ENCODE peak calls at places on chromosomes 3 and 15, in four cellular contexts. One of them, this sample, is unnamed.

GRCh38 chr15:74663303-74664027 is 32.4 kb downstream of the EDC3 start:
- DNase-seq in HFF-Myc: no peak
- DNase-seq in T follicular helper cell: no peak
- DNase-seq in left ventricle myocardium superior: no peak
- DNase-seq in this sample: no peak

GRCh38 chr3:59442056-59442455 is 392.2 kb upstream of the CFAP20DC start:
- DNase-seq in HFF-Myc: no peak
- DNase-seq in T follicular helper cell: no peak
- DNase-seq in left ventricle myocardium superior: no peak
- DNase-seq in this sample: no peak

GRCh38 chr3:155404486-155404885 is 111.0 kb upstream of the STRIT1 start:
- DNase-seq in HFF-Myc: no peak
- DNase-seq in T follicular helper cell: no peak
- DNase-seq in left ventricle myocardium superior: no peak
- DNase-seq in this sample: no peak

GRCh38 chr3:111967651-111968274 is 11.1 kb upstream of the ABHD10 start:
- DNase-seq in HFF-Myc: peak
- DNase-seq in T follicular helper cell: peak
- DNase-seq in left ventricle myocardium superior: peak
- DNase-seq in this sample: peak

GRCh38 chr3:105430460-105430859 is 63.8 kb downstream of the ALCAM start:
- DNase-seq in HFF-Myc: no peak
- DNase-seq in T follicular helper cell: no peak
- DNase-seq in left ventricle myocardium superior: no peak
- DNase-seq in this sample: no peak

GRCh38 chr3:125651246-125651645 is 55.9 kb upstream of the OSBPL11 start:
- DNase-seq in HFF-Myc: peak
- DNase-seq in T follicular helper cell: no peak
- DNase-seq in left ventricle myocardium superior: no peak
- DNase-seq in this sample: no peak

GRCh38 chr15:40763801-40764765 is at the start of gene GCHFR:
- DNase-seq in HFF-Myc: no peak
- DNase-seq in T follicular helper cell: peak
- DNase-seq in left ventricle myocardium superior: peak
- DNase-seq in this sample: no peak

GRCh38 chr3:13174011-13174802 is 101.0 kb upstream of the IQSEC1 start:
- DNase-seq in HFF-Myc: no peak
- DNase-seq in T follicular helper cell: no peak
- DNase-seq in left ventricle myocardium superior: no peak
- DNase-seq in this sample: no peak

GRCh38 chr3:44960387-44961026 is 15.5 kb downstream of the ZDHHC3 start:
- DNase-seq in HFF-Myc: no peak
- DNase-seq in T follicular helper cell: no peak
- DNase-seq in left ventricle myocardium superior: no peak
- DNase-seq in this sample: no peak

GRCh38 chr15:59528965-59529402 is 82.6 kb upstream of the GCNT3 start:
- DNase-seq in HFF-Myc: peak
- DNase-seq in T follicular helper cell: peak
- DNase-seq in left ventricle myocardium superior: peak
- DNase-seq in this sample: peak

GRCh38 chr3:126959921-126960603 is 22.9 kb upstream of the PLXNA1 start:
- DNase-seq in HFF-Myc: no peak
- DNase-seq in T follicular helper cell: no peak
- DNase-seq in left ventricle myocardium superior: no peak
- DNase-seq in this sample: no peak

GRCh38 chr15:50247819-50248650 is 17.5 kb downstream of the HDC start:
- DNase-seq in HFF-Myc: no peak
- DNase-seq in T follicular helper cell: peak
- DNase-seq in left ventricle myocardium superior: no peak
- DNase-seq in this sample: peak

GRCh38 chr3:151838574-151839312 is 24.8 kb downstream of the AADAC start:
- DNase-seq in HFF-Myc: peak
- DNase-seq in T follicular helper cell: no peak
- DNase-seq in left ventricle myocardium superior: no peak
- DNase-seq in this sample: peak